ENCODE peak calls at places on chromosomes 6 and 20, in six cellular contexts. One of them, this sample, is unnamed.
A peak's percentile ranks its signal among the peaks of the same experiment; 100 is the strongest.

GRCh38 chr20:54995553-54995952 is 520.2 kb downstream of the DOK5 start:
- DNase-seq in neuronal stem cell: no peak
- DNase-seq in MM.1S: no peak
- DNase-seq in H4: peak; percentile 21
- DNase-seq in renal cortical epithelial cell: peak; percentile 49
- DNase-seq in A549: peak; percentile 4
- DNase-seq in this sample: no peak

GRCh38 chr6:25056130-25056529 is 120.4 kb upstream of the RIPOR2 start:
- DNase-seq in A549: no peak
- DNase-seq in MM.1S: no peak
- DNase-seq in neuronal stem cell: no peak
- DNase-seq in H4: no peak
- DNase-seq in renal cortical epithelial cell: no peak
- DNase-seq in this sample: no peak

GRCh38 chr20:62165762-62166399 is 16.9 kb upstream of the MTG2 start:
- DNase-seq in MM.1S: no peak
- DNase-seq in H4: no peak
- DNase-seq in neuronal stem cell: no peak
- DNase-seq in renal cortical epithelial cell: no peak
- DNase-seq in A549: no peak
- DNase-seq in this sample: no peak

GRCh38 chr20:41078329-41078728 is 49.7 kb downstream of the TOP1 start:
- DNase-seq in MM.1S: peak; percentile 79
- DNase-seq in A549: peak; percentile 38
- DNase-seq in renal cortical epithelial cell: peak; percentile 73
- DNase-seq in neuronal stem cell: no peak
- DNase-seq in H4: peak; percentile 32
- DNase-seq in this sample: no peak

GRCh38 chr20:7411075-7411474 is 529.2 kb downstream of the HAO1 start:
- DNase-seq in MM.1S: no peak
- DNase-seq in A549: no peak
- DNase-seq in neuronal stem cell: no peak
- DNase-seq in H4: no peak
- DNase-seq in renal cortical epithelial cell: no peak
- DNase-seq in this sample: no peak

GRCh38 chr6:152859225-152859624 is 108.6 kb downstream of the VIP start:
- DNase-seq in A549: no peak
- DNase-seq in renal cortical epithelial cell: no peak
- DNase-seq in MM.1S: peak; percentile 44
- DNase-seq in neuronal stem cell: no peak
- DNase-seq in H4: no peak
- DNase-seq in this sample: no peak

GRCh38 chr6:19905584-19905983 is 68.4 kb downstream of the ID4 start:
- DNase-seq in MM.1S: no peak
- DNase-seq in A549: no peak
- DNase-seq in renal cortical epithelial cell: peak; percentile 16
- DNase-seq in neuronal stem cell: no peak
- DNase-seq in H4: no peak
- DNase-seq in this sample: no peak

GRCh38 chr20:20367681-20368413 is at the start of gene INSM1:
- DNase-seq in A549: no peak
- DNase-seq in renal cortical epithelial cell: no peak
- DNase-seq in neuronal stem cell: peak; percentile 73
- DNase-seq in H4: no peak
- DNase-seq in MM.1S: no peak
- DNase-seq in this sample: no peak

GRCh38 chr6:150281767-150282166 is 87.0 kb upstream of the IYD start:
- DNase-seq in A549: no peak
- DNase-seq in MM.1S: no peak
- DNase-seq in H4: no peak
- DNase-seq in neuronal stem cell: no peak
- DNase-seq in renal cortical epithelial cell: no peak
- DNase-seq in this sample: no peak

GRCh38 chr20:63884506-63885263 is 10.2 kb upstream of the DNAJC5 start:
- DNase-seq in A549: no peak
- DNase-seq in H4: no peak
- DNase-seq in neuronal stem cell: no peak
- DNase-seq in renal cortical epithelial cell: no peak
- DNase-seq in MM.1S: no peak
- DNase-seq in this sample: no peak

GRCh38 chr6:46513533-46513932 is 22.3 kb upstream of the RCAN2 start:
- DNase-seq in H4: no peak
- DNase-seq in A549: no peak
- DNase-seq in MM.1S: no peak
- DNase-seq in neuronal stem cell: no peak
- DNase-seq in renal cortical epithelial cell: no peak
- DNase-seq in this sample: no peak

GRCh38 chr6:50962213-50962759 is 143.6 kb downstream of the TFAP2B start:
- DNase-seq in H4: no peak
- DNase-seq in A549: no peak
- DNase-seq in renal cortical epithelial cell: no peak
- DNase-seq in neuronal stem cell: no peak
- DNase-seq in MM.1S: no peak
- DNase-seq in this sample: no peak

This sample was measured in SJSA1.